ENCODE peak calls at places on chromosomes 1 and 21, in seven cellular contexts. One of them, this sample, is unnamed.

GRCh38 chr1:32906652-32907051 is 5.5 kb upstream of the TMEM54 start:
- DNase-seq in mesendoderm: no peak
- DNase-seq in left ventricle myocardium inferior: no peak
- DNase-seq in GM12878: no peak
- DNase-seq in cardiac muscle cell: no peak
- DNase-seq in neural progenitor cell: no peak
- DNase-seq in heart right ventricle: no peak
- DNase-seq in this sample: no peak

GRCh38 chr1:157969693-157970485 is 23.6 kb upstream of the KIRREL1 start:
- DNase-seq in mesendoderm: peak; percentile 76
- DNase-seq in left ventricle myocardium inferior: no peak
- DNase-seq in GM12878: no peak
- DNase-seq in cardiac muscle cell: peak; percentile 61
- DNase-seq in neural progenitor cell: peak; percentile 72
- DNase-seq in heart right ventricle: no peak
- DNase-seq in this sample: no peak

GRCh38 chr1:83857108-83857507 is 141.8 kb downstream of the TTLL7 start:
- DNase-seq in mesendoderm: peak; percentile 13
- DNase-seq in left ventricle myocardium inferior: no peak
- DNase-seq in GM12878: no peak
- DNase-seq in cardiac muscle cell: peak; percentile 30
- DNase-seq in neural progenitor cell: peak; percentile 22
- DNase-seq in heart right ventricle: no peak
- DNase-seq in this sample: no peak

GRCh38 chr1:102593276-102593675 is 515.0 kb downstream of the COL11A1 start:
- DNase-seq in mesendoderm: peak; percentile 1
- DNase-seq in left ventricle myocardium inferior: no peak
- DNase-seq in GM12878: no peak
- DNase-seq in cardiac muscle cell: no peak
- DNase-seq in neural progenitor cell: no peak
- DNase-seq in heart right ventricle: no peak
- DNase-seq in this sample: no peak

GRCh38 chr1:172978595-172978994 is 72.1 kb downstream of the TNFSF18 start:
- DNase-seq in mesendoderm: peak; percentile 19
- DNase-seq in left ventricle myocardium inferior: no peak
- DNase-seq in GM12878: no peak
- DNase-seq in cardiac muscle cell: no peak
- DNase-seq in neural progenitor cell: no peak
- DNase-seq in heart right ventricle: no peak
- DNase-seq in this sample: no peak

GRCh38 chr1:232352956-232353355 is 277.0 kb downstream of the SIPA1L2 start:
- DNase-seq in mesendoderm: no peak
- DNase-seq in left ventricle myocardium inferior: no peak
- DNase-seq in GM12878: no peak
- DNase-seq in cardiac muscle cell: no peak
- DNase-seq in neural progenitor cell: no peak
- DNase-seq in heart right ventricle: no peak
- DNase-seq in this sample: no peak

GRCh38 chr1:229949500-229949899 is 117.5 kb upstream of the GALNT2 start:
- DNase-seq in mesendoderm: no peak
- DNase-seq in left ventricle myocardium inferior: no peak
- DNase-seq in GM12878: no peak
- DNase-seq in cardiac muscle cell: no peak
- DNase-seq in neural progenitor cell: no peak
- DNase-seq in heart right ventricle: no peak
- DNase-seq in this sample: no peak

GRCh38 chr1:116127848-116128540 is 16.8 kb downstream of the MAB21L3 start:
- DNase-seq in mesendoderm: no peak
- DNase-seq in left ventricle myocardium inferior: no peak
- DNase-seq in GM12878: no peak
- DNase-seq in cardiac muscle cell: no peak
- DNase-seq in neural progenitor cell: no peak
- DNase-seq in heart right ventricle: no peak
- DNase-seq in this sample: no peak

GRCh38 chr1:206439205-206439604 is 31.1 kb upstream of the IKBKE start:
- DNase-seq in mesendoderm: no peak
- DNase-seq in left ventricle myocardium inferior: no peak
- DNase-seq in GM12878: no peak
- DNase-seq in cardiac muscle cell: peak; percentile 69
- DNase-seq in neural progenitor cell: no peak
- DNase-seq in heart right ventricle: no peak
- DNase-seq in this sample: no peak

GRCh38 chr21:29346281-29346680 is 47.6 kb downstream of the BACH1 start:
- DNase-seq in mesendoderm: no peak
- DNase-seq in left ventricle myocardium inferior: no peak
- DNase-seq in GM12878: no peak
- DNase-seq in cardiac muscle cell: no peak
- DNase-seq in neural progenitor cell: no peak
- DNase-seq in heart right ventricle: no peak
- DNase-seq in this sample: no peak
- H3K4me1 ChIP-seq in mesendoderm: no peaks in the 10 kb centered on the region
- H3K4me1 ChIP-seq in left ventricle myocardium inferior: peaks cover 47% of the 10 kb centered on the region
- H3K4me1 ChIP-seq in GM12878: peaks cover 21% of the 10 kb centered on the region
- H3K4me1 ChIP-seq in cardiac muscle cell: peaks cover 13% of the 10 kb centered on the region
- H3K4me1 ChIP-seq in neural progenitor cell: no peaks in the 10 kb centered on the region
- H3K4me1 ChIP-seq in heart right ventricle: peaks cover 16% of the 10 kb centered on the region
- H3K4me1 ChIP-seq in this sample: peaks cover 10% of the 10 kb centered on the region

GRCh38 chr1:201958348-201958747 is 3.0 kb downstream of the TIMM17A start:
- DNase-seq in mesendoderm: no peak
- DNase-seq in left ventricle myocardium inferior: no peak
- DNase-seq in GM12878: no peak
- DNase-seq in cardiac muscle cell: no peak
- DNase-seq in neural progenitor cell: no peak
- DNase-seq in heart right ventricle: no peak
- DNase-seq in this sample: no peak

GRCh38 chr1:201966171-201966570 is 10.9 kb downstream of the TIMM17A start:
- DNase-seq in mesendoderm: no peak
- DNase-seq in left ventricle myocardium inferior: no peak
- DNase-seq in GM12878: no peak
- DNase-seq in cardiac muscle cell: no peak
- DNase-seq in neural progenitor cell: no peak
- DNase-seq in heart right ventricle: no peak
- DNase-seq in this sample: no peak

GRCh38 chr1:201964266-201964665 is 9.0 kb downstream of the TIMM17A start:
- DNase-seq in mesendoderm: no peak
- DNase-seq in left ventricle myocardium inferior: no peak
- DNase-seq in GM12878: no peak
- DNase-seq in cardiac muscle cell: no peak
- DNase-seq in neural progenitor cell: no peak
- DNase-seq in heart right ventricle: no peak
- DNase-seq in this sample: no peak
- H3K4me3 ChIP-seq in mesendoderm: no peak overlapping the region
- H3K4me3 ChIP-seq in left ventricle myocardium inferior: no peak overlapping the region
- H3K4me3 ChIP-seq in GM12878: no peak overlapping the region
- H3K4me3 ChIP-seq in cardiac muscle cell: no peak overlapping the region
- H3K4me3 ChIP-seq in neural progenitor cell: no peak overlapping the region
- H3K4me3 ChIP-seq in heart right ventricle: no peak overlapping the region
- H3K4me3 ChIP-seq in this sample: no peak overlapping the region

GRCh38 chr1:16372535-16373340 is 5.7 kb downstream of the SZRD1 start:
- DNase-seq in mesendoderm: no peak
- DNase-seq in left ventricle myocardium inferior: no peak
- DNase-seq in GM12878: no peak
- DNase-seq in cardiac muscle cell: no peak
- DNase-seq in neural progenitor cell: no peak
- DNase-seq in heart right ventricle: no peak
- DNase-seq in this sample: no peak
- H3K4me1 ChIP-seq in mesendoderm: peaks cover 9% of the 10 kb centered on the region
- H3K4me1 ChIP-seq in left ventricle myocardium inferior: peaks cover 90% of the 10 kb centered on the region
- H3K4me1 ChIP-seq in GM12878: peaks cover 9% of the 10 kb centered on the region
- H3K4me1 ChIP-seq in cardiac muscle cell: peaks cover 30% of the 10 kb centered on the region
- H3K4me1 ChIP-seq in neural progenitor cell: peaks cover 21% of the 10 kb centered on the region
- H3K4me1 ChIP-seq in heart right ventricle: peaks cover 57% of the 10 kb centered on the region
- H3K4me1 ChIP-seq in this sample: peaks cover 35% of the 10 kb centered on the region

DNA sequence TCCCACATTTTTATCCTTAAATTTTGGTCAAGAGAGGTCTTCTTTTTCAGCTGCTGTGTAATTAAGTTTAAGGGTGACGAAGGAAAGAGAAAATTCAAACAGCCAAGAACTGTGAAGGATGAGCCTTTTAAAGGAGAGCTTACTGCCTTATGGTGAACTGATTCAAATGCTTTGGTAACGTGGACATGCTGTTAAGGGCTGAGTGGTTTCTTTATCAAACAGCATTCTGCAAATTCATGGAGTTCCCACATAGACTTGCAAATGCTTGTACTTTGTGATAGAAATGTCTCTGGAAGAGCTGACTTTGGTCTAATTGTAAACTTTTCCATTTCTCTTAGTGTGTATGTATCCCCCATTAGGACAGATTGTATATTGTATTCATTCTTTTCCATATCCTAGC is 93.8 kb downstream of the CHD1L start:
- DNase-seq in mesendoderm: peak; percentile 31
- DNase-seq in left ventricle myocardium inferior: no peak
- DNase-seq in GM12878: no peak
- DNase-seq in cardiac muscle cell: no peak
- DNase-seq in neural progenitor cell: no peak
- DNase-seq in heart right ventricle: no peak
- DNase-seq in this sample: no peak
- H3K4me3 ChIP-seq in mesendoderm: no peak overlapping the region
- H3K4me3 ChIP-seq in left ventricle myocardium inferior: no peak overlapping the region
- H3K4me3 ChIP-seq in GM12878: no peak overlapping the region
- H3K4me3 ChIP-seq in cardiac muscle cell: no peak overlapping the region
- H3K4me3 ChIP-seq in neural progenitor cell: no peak overlapping the region
- H3K4me3 ChIP-seq in heart right ventricle: no peak overlapping the region
- H3K4me3 ChIP-seq in this sample: no peak overlapping the region

GRCh38 chr1:210291786-210292275 is 36.9 kb upstream of the HHAT start:
- DNase-seq in mesendoderm: no peak
- DNase-seq in left ventricle myocardium inferior: no peak
- DNase-seq in GM12878: no peak
- DNase-seq in cardiac muscle cell: peak; percentile 36
- DNase-seq in neural progenitor cell: no peak
- DNase-seq in heart right ventricle: no peak
- DNase-seq in this sample: peak; percentile 33
- H3K4me1 ChIP-seq in mesendoderm: peaks cover 13% of the 10 kb centered on the region
- H3K4me1 ChIP-seq in left ventricle myocardium inferior: peaks cover 52% of the 10 kb centered on the region
- H3K4me1 ChIP-seq in GM12878: no peaks in the 10 kb centered on the region
- H3K4me1 ChIP-seq in cardiac muscle cell: peaks cover 11% of the 10 kb centered on the region
- H3K4me1 ChIP-seq in neural progenitor cell: peaks cover 49% of the 10 kb centered on the region
- H3K4me1 ChIP-seq in heart right ventricle: peaks cover 12% of the 10 kb centered on the region
- H3K4me1 ChIP-seq in this sample: peaks cover 8% of the 10 kb centered on the region

GRCh38 chr21:25562660-25563059 is 44.6 kb downstream of the MRPL39 start:
- DNase-seq in mesendoderm: no peak
- DNase-seq in left ventricle myocardium inferior: no peak
- DNase-seq in GM12878: no peak
- DNase-seq in cardiac muscle cell: no peak
- DNase-seq in neural progenitor cell: no peak
- DNase-seq in heart right ventricle: no peak
- DNase-seq in this sample: no peak
- H3K4me3 ChIP-seq in mesendoderm: no peak overlapping the region
- H3K4me3 ChIP-seq in left ventricle myocardium inferior: peak overlapping the region; percentile 71
- H3K4me3 ChIP-seq in GM12878: peak overlapping the region; percentile 87
- H3K4me3 ChIP-seq in cardiac muscle cell: no peak overlapping the region
- H3K4me3 ChIP-seq in neural progenitor cell: peak overlapping the region; percentile 56
- H3K4me3 ChIP-seq in heart right ventricle: peak overlapping the region; percentile 42
- H3K4me3 ChIP-seq in this sample: peak overlapping the region; percentile 43

GRCh38 chr1:221962385-221962784 is 220.5 kb upstream of the DUSP10 start:
- DNase-seq in mesendoderm: no peak
- DNase-seq in left ventricle myocardium inferior: no peak
- DNase-seq in GM12878: no peak
- DNase-seq in cardiac muscle cell: no peak
- DNase-seq in neural progenitor cell: no peak
- DNase-seq in heart right ventricle: no peak
- DNase-seq in this sample: no peak

GRCh38 chr1:221963742-221964141 is 221.9 kb upstream of the DUSP10 start:
- DNase-seq in mesendoderm: no peak
- DNase-seq in left ventricle myocardium inferior: no peak
- DNase-seq in GM12878: no peak
- DNase-seq in cardiac muscle cell: no peak
- DNase-seq in neural progenitor cell: no peak
- DNase-seq in heart right ventricle: no peak
- DNase-seq in this sample: no peak

GRCh38 chr1:221965252-221965651 is 223.4 kb upstream of the DUSP10 start:
- DNase-seq in mesendoderm: no peak
- DNase-seq in left ventricle myocardium inferior: no peak
- DNase-seq in GM12878: no peak
- DNase-seq in cardiac muscle cell: no peak
- DNase-seq in neural progenitor cell: no peak
- DNase-seq in heart right ventricle: no peak
- DNase-seq in this sample: no peak

GRCh38 chr1:221961532-221962292 is 219.8 kb upstream of the DUSP10 start:
- DNase-seq in mesendoderm: peak; percentile 40
- DNase-seq in left ventricle myocardium inferior: no peak
- DNase-seq in GM12878: peak; percentile 55
- DNase-seq in cardiac muscle cell: no peak
- DNase-seq in neural progenitor cell: no peak
- DNase-seq in heart right ventricle: no peak
- DNase-seq in this sample: no peak
- H3K4me1 ChIP-seq in mesendoderm: no peaks in the 10 kb centered on the region
- H3K4me1 ChIP-seq in left ventricle myocardium inferior: no peaks in the 10 kb centered on the region
- H3K4me1 ChIP-seq in GM12878: no peaks in the 10 kb centered on the region
- H3K4me1 ChIP-seq in cardiac muscle cell: no peaks in the 10 kb centered on the region
- H3K4me1 ChIP-seq in neural progenitor cell: no peaks in the 10 kb centered on the region
- H3K4me1 ChIP-seq in heart right ventricle: no peaks in the 10 kb centered on the region
- H3K4me1 ChIP-seq in this sample: peaks cover 2% of the 10 kb centered on the region

This sample was measured in ovary.